ENCODE peak calls at places on chromosomes 5 and 9, in seven cellular contexts. C is naive B cell, Q is stomach, B is AG08396, S is dorsolateral prefrontal cortex, A is NCI-H2081, F is NCI-H748 treated with DMSO at 0.1 percent for 48 hours. N is an unnamed sample.

GRCh38 chr5:151492729-151493128 is 45.3 kb downstream of the SLC36A1 start:
- DNase-seq in A (no peak), C (no peak), Q (no peak), B (peak), S (no peak), F (no peak), N (no peak)

GRCh38 chr5:26749829-26750228 is 288.6 kb downstream of the CDH9 start:
- DNase-seq in S (no peak), A (no peak), F (no peak), B (no peak), C (no peak), Q (no peak), N (no peak)

GRCh38 chr9:77663754-77664153 is 15.6 kb upstream of the GNA14 start:
- DNase-seq in C (no peak), S (no peak), Q (peak), B (no peak), F (no peak), A (no peak), N (peak)

GRCh38 chr9:90299963-90300362 is 342.7 kb downstream of the DIRAS2 start:
- DNase-seq in B (no peak), C (no peak), Q (no peak), F (no peak), A (no peak), S (no peak), N (no peak)

GRCh38 chr9:95516736-95517558 is at the start of gene PTCH1:
- DNase-seq in C (no peak), Q (peak), B (peak), A (no peak), S (peak), F (no peak), N (peak)

GRCh38 chr5:122845253-122846050 is at the start of gene SNX24:
- DNase-seq in S (peak), F (peak), Q (peak), B (peak), C (peak), A (peak), N (peak)

GRCh38 chr5:175830586-175831300 is 40.6 kb upstream of the CPLX2 start:
- DNase-seq in C (no peak), B (no peak), S (no peak), A (no peak), F (no peak), Q (no peak), N (no peak)

GRCh38 chr9:78089111-78089510 is 57.5 kb upstream of the GNAQ start:
- DNase-seq in B (no peak), C (no peak), F (no peak), Q (no peak), S (no peak), A (no peak), N (no peak)

GRCh38 chr5:150043657-150044333 is 42.6 kb downstream of the CSF1R start:
- DNase-seq in F (no peak), Q (no peak), A (no peak), B (no peak), C (no peak), S (no peak), N (peak)

GRCh38 chr5:97666767-97667166 is 483.7 kb upstream of the RIOK2 start:
- DNase-seq in S (no peak), A (no peak), F (no peak), B (no peak), Q (no peak), C (no peak), N (no peak)

GRCh38 chr5:115735108-115735998 is 81.1 kb downstream of the CDO1 start:
- DNase-seq in C (no peak), A (no peak), F (no peak), B (no peak), S (peak), Q (no peak), N (no peak)

GRCh38 chr9:5869315-5870019 is 21.2 kb upstream of the MLANA start:
- DNase-seq in Q (no peak), B (no peak), A (no peak), C (no peak), F (no peak), S (no peak), N (no peak)

GRCh38 chr5:61519728-61520277 is 187.7 kb downstream of the ZSWIM6 start:
- DNase-seq in A (no peak), S (no peak), F (no peak), B (no peak), C (no peak), Q (no peak), N (no peak)

GRCh38 chr5:84634256-84634655 is 249.6 kb upstream of the EDIL3 start:
- DNase-seq in Q (no peak), C (no peak), F (no peak), S (no peak), B (no peak), A (no peak), N (no peak)

GRCh38 chr5:3417376-3417943 is 178.2 kb upstream of the IRX1 start:
- DNase-seq in S (no peak), C (no peak), F (no peak), B (no peak), Q (no peak), A (no peak), N (no peak)

GRCh38 chr5:168792678-168793077 is 213.5 kb upstream of the PANK3 start:
- DNase-seq in S (no peak), Q (no peak), C (no peak), B (no peak), A (no peak), F (no peak), N (no peak)

GRCh38 chr5:107805819-107806218 is 135.1 kb upstream of the EFNA5 start:
- DNase-seq in F (no peak), C (no peak), B (no peak), A (no peak), Q (no peak), S (no peak), N (no peak)

GRCh38 chr5:74196233-74196632 is 444.3 kb downstream of the ENC1 start:
- DNase-seq in F (no peak), C (no peak), A (no peak), Q (no peak), B (no peak), S (no peak), N (no peak)

GRCh38 chr5:116002116-116002906 is 30.0 kb upstream of the ARL14EPL start:
- DNase-seq in C (no peak), S (no peak), F (no peak), A (no peak), Q (no peak), B (no peak), N (no peak)

N was measured in left colon.